ENCODE peak calls at places on chromosomes 6 and 20, in ten cellular contexts. One of them, this sample, is unnamed.

GRCh38 chr6:130575971-130576370 is 210.2 kb downstream of the TMEM200A start:
- DNase-seq in colonic mucosa: peak; percentile 18
- DNase-seq in GM23338: no peak
- DNase-seq in HepG2: peak; percentile 15
- DNase-seq in psoas muscle: no peak
- DNase-seq in endodermal cell: no peak
- DNase-seq in naive thymus-derived CD4-positive, alpha-beta T cell: peak; percentile 82
- DNase-seq in OCI-LY7: no peak
- DNase-seq in fibroblast of lung: no peak
- DNase-seq in PC-9: no peak
- DNase-seq in this sample: peak; percentile 70

GRCh38 chr6:8172510-8172909 is 70.2 kb upstream of the EEF1E1 start:
- DNase-seq in PC-9: no peak
- DNase-seq in endodermal cell: no peak
- DNase-seq in GM23338: no peak
- DNase-seq in HepG2: no peak
- DNase-seq in OCI-LY7: no peak
- DNase-seq in naive thymus-derived CD4-positive, alpha-beta T cell: no peak
- DNase-seq in colonic mucosa: no peak
- DNase-seq in fibroblast of lung: no peak
- DNase-seq in psoas muscle: no peak
- DNase-seq in this sample: no peak

GRCh38 chr6:12150812-12151432 is 138.8 kb downstream of the HIVEP1 start:
- DNase-seq in colonic mucosa: peak; percentile 53
- DNase-seq in psoas muscle: no peak
- DNase-seq in GM23338: peak; percentile 75
- DNase-seq in naive thymus-derived CD4-positive, alpha-beta T cell: peak; percentile 45
- DNase-seq in OCI-LY7: peak; percentile 47
- DNase-seq in PC-9: peak; percentile 47
- DNase-seq in HepG2: peak; percentile 38
- DNase-seq in endodermal cell: peak; percentile 85
- DNase-seq in fibroblast of lung: peak; percentile 18
- DNase-seq in this sample: no peak

GRCh38 chr6:168877821-168878282 is 375.8 kb downstream of the THBS2 start:
- DNase-seq in colonic mucosa: peak; percentile 70
- DNase-seq in HepG2: no peak
- DNase-seq in GM23338: no peak
- DNase-seq in naive thymus-derived CD4-positive, alpha-beta T cell: no peak
- DNase-seq in OCI-LY7: no peak
- DNase-seq in endodermal cell: peak; percentile 35
- DNase-seq in fibroblast of lung: no peak
- DNase-seq in psoas muscle: no peak
- DNase-seq in PC-9: no peak
- DNase-seq in this sample: no peak

GRCh38 chr20:58661298-58662141 is 10.4 kb downstream of the STX16 start:
- DNase-seq in PC-9: no peak
- DNase-seq in fibroblast of lung: no peak
- DNase-seq in OCI-LY7: peak; percentile 13
- DNase-seq in GM23338: no peak
- DNase-seq in endodermal cell: no peak
- DNase-seq in HepG2: no peak
- DNase-seq in naive thymus-derived CD4-positive, alpha-beta T cell: peak; percentile 83
- DNase-seq in psoas muscle: no peak
- DNase-seq in colonic mucosa: no peak
- DNase-seq in this sample: no peak

GRCh38 chr6:1576711-1577110 is 33.0 kb upstream of the FOXC1 start:
- DNase-seq in PC-9: no peak
- DNase-seq in GM23338: no peak
- DNase-seq in psoas muscle: no peak
- DNase-seq in HepG2: no peak
- DNase-seq in colonic mucosa: no peak
- DNase-seq in fibroblast of lung: no peak
- DNase-seq in endodermal cell: no peak
- DNase-seq in OCI-LY7: no peak
- DNase-seq in naive thymus-derived CD4-positive, alpha-beta T cell: no peak
- DNase-seq in this sample: no peak

GRCh38 chr20:50172347-50173013 is 18.1 kb upstream of the CEBPB start:
- DNase-seq in endodermal cell: peak; percentile 98
- DNase-seq in HepG2: peak; percentile 97
- DNase-seq in psoas muscle: peak; percentile 88
- DNase-seq in GM23338: peak; percentile 97
- DNase-seq in colonic mucosa: peak; percentile 85
- DNase-seq in PC-9: peak; percentile 88
- DNase-seq in naive thymus-derived CD4-positive, alpha-beta T cell: no peak
- DNase-seq in OCI-LY7: no peak
- DNase-seq in fibroblast of lung: peak; percentile 66
- DNase-seq in this sample: no peak

GRCh38 chr6:52283111-52283510 is 1.4 kb downstream of the MCM3 start:
- DNase-seq in colonic mucosa: no peak
- DNase-seq in naive thymus-derived CD4-positive, alpha-beta T cell: no peak
- DNase-seq in OCI-LY7: no peak
- DNase-seq in GM23338: no peak
- DNase-seq in PC-9: no peak
- DNase-seq in HepG2: no peak
- DNase-seq in psoas muscle: no peak
- DNase-seq in endodermal cell: no peak
- DNase-seq in fibroblast of lung: no peak
- DNase-seq in this sample: no peak

GRCh38 chr6:166852484-166852975 is 103.8 kb downstream of the RNASET2 start:
- DNase-seq in HepG2: no peak
- DNase-seq in fibroblast of lung: no peak
- DNase-seq in endodermal cell: no peak
- DNase-seq in PC-9: no peak
- DNase-seq in GM23338: no peak
- DNase-seq in colonic mucosa: no peak
- DNase-seq in psoas muscle: no peak
- DNase-seq in naive thymus-derived CD4-positive, alpha-beta T cell: peak; percentile 12
- DNase-seq in OCI-LY7: no peak
- DNase-seq in this sample: no peak

DNA sequence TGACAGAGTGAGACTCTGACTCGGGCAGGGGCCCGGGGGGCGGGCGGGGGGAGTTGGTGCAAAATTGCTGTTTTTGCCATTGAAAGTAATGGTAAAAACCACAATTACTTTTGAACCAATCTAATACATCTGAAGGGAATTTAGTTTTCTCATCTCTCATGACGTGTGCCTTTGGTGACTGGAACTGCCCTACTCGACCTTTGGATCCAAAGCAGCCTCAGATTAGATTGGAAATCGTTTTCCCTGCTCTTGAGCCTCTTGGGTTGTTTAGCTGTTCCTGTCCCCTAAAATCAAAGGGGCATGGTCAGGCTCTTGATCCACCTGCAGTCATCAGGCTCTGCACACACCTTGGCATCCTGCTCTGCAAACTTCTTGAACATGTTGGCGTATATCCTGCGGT is 64.0 kb upstream of the TULP1 start:
- DNase-seq in colonic mucosa: no peak
- DNase-seq in psoas muscle: no peak
- DNase-seq in PC-9: no peak
- DNase-seq in naive thymus-derived CD4-positive, alpha-beta T cell: no peak
- DNase-seq in HepG2: no peak
- DNase-seq in endodermal cell: no peak
- DNase-seq in OCI-LY7: no peak
- DNase-seq in fibroblast of lung: no peak
- DNase-seq in GM23338: no peak
- DNase-seq in this sample: no peak
- H3K36me3 ChIP-seq in colonic mucosa: no peaks in the 10 kb centered on the region
- H3K36me3 ChIP-seq in psoas muscle: peaks cover 96% of the 10 kb centered on the region
- H3K36me3 ChIP-seq in PC-9: no peaks in the 10 kb centered on the region
- H3K36me3 ChIP-seq in naive thymus-derived CD4-positive, alpha-beta T cell: peaks cover 32% of the 10 kb centered on the region
- H3K36me3 ChIP-seq in HepG2: peaks cover 30% of the 10 kb centered on the region
- H3K36me3 ChIP-seq in endodermal cell: no peaks in the 10 kb centered on the region
- H3K36me3 ChIP-seq in OCI-LY7: peaks cover 90% of the 10 kb centered on the region
- H3K36me3 ChIP-seq in fibroblast of lung: no peaks in the 10 kb centered on the region
- H3K36me3 ChIP-seq in GM23338: peaks cover 5% of the 10 kb centered on the region
- H3K36me3 ChIP-seq in this sample: peaks cover 1% of the 10 kb centered on the region

GRCh38 chr20:36796117-36796516 is 22.6 kb upstream of the DSN1 start:
- DNase-seq in PC-9: no peak
- DNase-seq in naive thymus-derived CD4-positive, alpha-beta T cell: no peak
- DNase-seq in fibroblast of lung: no peak
- DNase-seq in HepG2: no peak
- DNase-seq in GM23338: no peak
- DNase-seq in colonic mucosa: no peak
- DNase-seq in endodermal cell: no peak
- DNase-seq in OCI-LY7: no peak
- DNase-seq in psoas muscle: no peak
- DNase-seq in this sample: no peak

GRCh38 chr20:36793294-36794115 is 19.9 kb upstream of the DSN1 start:
- DNase-seq in GM23338: no peak
- DNase-seq in endodermal cell: no peak
- DNase-seq in naive thymus-derived CD4-positive, alpha-beta T cell: no peak
- DNase-seq in colonic mucosa: no peak
- DNase-seq in fibroblast of lung: no peak
- DNase-seq in PC-9: no peak
- DNase-seq in OCI-LY7: no peak
- DNase-seq in HepG2: no peak
- DNase-seq in psoas muscle: no peak
- DNase-seq in this sample: no peak

GRCh38 chr20:36794116-36794474 is 20.5 kb upstream of the DSN1 start:
- DNase-seq in endodermal cell: no peak
- DNase-seq in naive thymus-derived CD4-positive, alpha-beta T cell: no peak
- DNase-seq in psoas muscle: no peak
- DNase-seq in PC-9: no peak
- DNase-seq in OCI-LY7: no peak
- DNase-seq in HepG2: no peak
- DNase-seq in GM23338: no peak
- DNase-seq in fibroblast of lung: no peak
- DNase-seq in colonic mucosa: no peak
- DNase-seq in this sample: no peak

GRCh38 chr20:36795691-36796090 is 22.1 kb upstream of the DSN1 start:
- DNase-seq in GM23338: no peak
- DNase-seq in endodermal cell: no peak
- DNase-seq in naive thymus-derived CD4-positive, alpha-beta T cell: no peak
- DNase-seq in fibroblast of lung: no peak
- DNase-seq in OCI-LY7: no peak
- DNase-seq in PC-9: no peak
- DNase-seq in HepG2: no peak
- DNase-seq in colonic mucosa: no peak
- DNase-seq in psoas muscle: no peak
- DNase-seq in this sample: no peak

GRCh38 chr20:36796868-36797267 is 23.3 kb upstream of the DSN1 start:
- DNase-seq in GM23338: no peak
- DNase-seq in PC-9: no peak
- DNase-seq in psoas muscle: no peak
- DNase-seq in endodermal cell: no peak
- DNase-seq in OCI-LY7: no peak
- DNase-seq in fibroblast of lung: no peak
- DNase-seq in HepG2: no peak
- DNase-seq in naive thymus-derived CD4-positive, alpha-beta T cell: no peak
- DNase-seq in colonic mucosa: no peak
- DNase-seq in this sample: no peak
- H3K36me3 ChIP-seq in GM23338: peaks cover 15% of the 10 kb centered on the region
- H3K36me3 ChIP-seq in PC-9: no peaks in the 10 kb centered on the region
- H3K36me3 ChIP-seq in psoas muscle: peaks cover 64% of the 10 kb centered on the region
- H3K36me3 ChIP-seq in endodermal cell: peaks cover 73% of the 10 kb centered on the region
- H3K36me3 ChIP-seq in OCI-LY7: peaks cover 18% of the 10 kb centered on the region
- H3K36me3 ChIP-seq in fibroblast of lung: peaks cover 36% of the 10 kb centered on the region
- H3K36me3 ChIP-seq in HepG2: peaks cover 78% of the 10 kb centered on the region
- H3K36me3 ChIP-seq in naive thymus-derived CD4-positive, alpha-beta T cell: no peaks in the 10 kb centered on the region
- H3K36me3 ChIP-seq in colonic mucosa: peaks cover 12% of the 10 kb centered on the region
- H3K36me3 ChIP-seq in this sample: peaks cover 18% of the 10 kb centered on the region

DNA sequence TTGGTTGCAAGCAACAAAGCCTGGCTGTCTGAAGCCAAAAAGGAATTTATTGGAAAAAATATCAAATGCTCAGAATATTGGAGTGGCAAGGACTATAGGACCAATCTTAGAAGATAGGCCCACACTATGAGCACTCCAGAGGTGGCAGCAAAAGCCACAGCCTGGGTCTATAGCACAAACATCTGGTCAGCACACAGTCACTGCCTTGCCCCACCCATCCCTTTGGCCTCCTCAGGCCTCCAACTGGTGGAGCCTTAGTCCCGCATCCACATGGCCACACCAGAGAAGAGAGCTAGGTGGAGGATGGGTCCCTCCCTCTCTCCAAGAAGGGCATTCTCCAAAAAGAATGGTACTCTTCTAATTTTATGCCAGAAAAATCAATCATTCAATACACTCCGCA is 14.0 kb downstream of the NUDT3 start:
- DNase-seq in fibroblast of lung: no peak
- DNase-seq in psoas muscle: no peak
- DNase-seq in GM23338: no peak
- DNase-seq in colonic mucosa: no peak
- DNase-seq in PC-9: no peak
- DNase-seq in OCI-LY7: no peak
- DNase-seq in endodermal cell: no peak
- DNase-seq in naive thymus-derived CD4-positive, alpha-beta T cell: no peak
- DNase-seq in HepG2: no peak
- DNase-seq in this sample: no peak
- H3K36me3 ChIP-seq in fibroblast of lung: no peaks in the 10 kb centered on the region
- H3K36me3 ChIP-seq in psoas muscle: peaks cover 4% of the 10 kb centered on the region
- H3K36me3 ChIP-seq in GM23338: no peaks in the 10 kb centered on the region
- H3K36me3 ChIP-seq in colonic mucosa: no peaks in the 10 kb centered on the region
- H3K36me3 ChIP-seq in PC-9: no peaks in the 10 kb centered on the region
- H3K36me3 ChIP-seq in OCI-LY7: peaks cover 49% of the 10 kb centered on the region
- H3K36me3 ChIP-seq in endodermal cell: peaks cover 3% of the 10 kb centered on the region
- H3K36me3 ChIP-seq in naive thymus-derived CD4-positive, alpha-beta T cell: no peaks in the 10 kb centered on the region
- H3K36me3 ChIP-seq in HepG2: peaks cover 8% of the 10 kb centered on the region
- H3K36me3 ChIP-seq in this sample: no peaks in the 10 kb centered on the region

GRCh38 chr20:16732506-16733152 is 2.8 kb downstream of the SNRPB2 start:
- DNase-seq in fibroblast of lung: peak; percentile 10
- DNase-seq in endodermal cell: no peak
- DNase-seq in colonic mucosa: no peak
- DNase-seq in naive thymus-derived CD4-positive, alpha-beta T cell: no peak
- DNase-seq in OCI-LY7: no peak
- DNase-seq in HepG2: no peak
- DNase-seq in PC-9: no peak
- DNase-seq in psoas muscle: no peak
- DNase-seq in GM23338: no peak
- DNase-seq in this sample: no peak
- H3K36me3 ChIP-seq in fibroblast of lung: peaks cover 2% of the 10 kb centered on the region
- H3K36me3 ChIP-seq in endodermal cell: peaks cover 62% of the 10 kb centered on the region
- H3K36me3 ChIP-seq in colonic mucosa: no peaks in the 10 kb centered on the region
- H3K36me3 ChIP-seq in naive thymus-derived CD4-positive, alpha-beta T cell: peaks cover 10% of the 10 kb centered on the region
- H3K36me3 ChIP-seq in OCI-LY7: peaks cover 69% of the 10 kb centered on the region
- H3K36me3 ChIP-seq in HepG2: peaks cover 57% of the 10 kb centered on the region
- H3K36me3 ChIP-seq in PC-9: peaks cover 34% of the 10 kb centered on the region
- H3K36me3 ChIP-seq in psoas muscle: peaks cover 56% of the 10 kb centered on the region
- H3K36me3 ChIP-seq in GM23338: peaks cover 34% of the 10 kb centered on the region
- H3K36me3 ChIP-seq in this sample: peaks cover 13% of the 10 kb centered on the region

This sample was measured in GM06990.